ENCODE peak calls at places on chromosomes 4 and X, in seven cellular contexts. T is esophagus squamous epithelium, M is A549, F is Peyer's patch, Q is ovary, K is upper lobe of left lung, Y is tibial nerve. E is an unnamed sample. For H3K9me3, the result is how much of the 10 kb centered on the place peaks cover.

GRCh38 chr4:138003248-138003647 is 238.9 kb downstream of the SLC7A11 start:
- DNase-seq in T (no peak), M (no peak), F (no peak), Q (no peak), K (no peak), Y (no peak), E (no peak)

GRCh38 chrX:79719568-79720231 is 294.9 kb upstream of the TBX22 start:
- DNase-seq in T (no peak), M (no peak), F (no peak), Q (no peak), K (no peak), Y (no peak), E (no peak)

GRCh38 chr4:158051401-158052235 is 121.2 kb downstream of the GASK1B start:
- DNase-seq in T (no peak), M (no peak), F (peak), Q (peak), K (no peak), Y (no peak), E (peak)

GRCh38 chr4:26273308-26273980 is 47.4 kb upstream of the RBPJ start:
- DNase-seq in T (no peak), M (no peak), F (no peak), Q (peak), K (peak), Y (no peak), E (peak)

GRCh38 chr4:153522800-153523089 is 56.6 kb downstream of the TMEM131L start:
- DNase-seq in T (no peak), M (no peak), F (no peak), Q (no peak), K (no peak), Y (no peak), E (no peak)

GRCh38 chr4:42906906-42907774 is 14.6 kb downstream of the GRXCR1 start:
- DNase-seq in T (no peak), M (no peak), F (no peak), Q (no peak), K (no peak), Y (no peak), E (no peak)

GRCh38 chrX:36867143-36867542 is 141.0 kb upstream of the FAM47C start:
- DNase-seq in T (no peak), M (peak), F (no peak), Q (no peak), K (no peak), Y (no peak), E (no peak)

GRCh38 chr4:33297091-33297490 is 2576.9 kb downstream of the PCDH7 start:
- DNase-seq in T (no peak), M (no peak), F (no peak), Q (no peak), K (no peak), Y (no peak), E (no peak)

GRCh38 chrX:69564665-69565064 is 51.2 kb upstream of the EDA start:
- DNase-seq in T (no peak), M (no peak), F (no peak), Q (no peak), K (no peak), Y (no peak), E (no peak)

GRCh38 chr4:91284480-91284879 is 1019.3 kb upstream of the GRID2 start:
- DNase-seq in T (no peak), M (no peak), F (no peak), Q (no peak), K (no peak), Y (no peak), E (no peak)

GRCh38 chr4:176048631-176049030 is 17.0 kb upstream of the WDR17 start:
- DNase-seq in T (no peak), M (no peak), F (no peak), Q (no peak), K (no peak), Y (no peak), E (no peak)

GRCh38 chrX:54479471-54480122 is 16.4 kb downstream of the FGD1 start:
- DNase-seq in T (no peak), M (no peak), F (no peak), Q (no peak), K (no peak), Y (no peak), E (no peak)

GRCh38 chr4:15547392-15547791 is 77.7 kb downstream of the CC2D2A start:
- DNase-seq in T (no peak), M (no peak), F (no peak), Q (no peak), K (no peak), Y (no peak), E (no peak)

GRCh38 chrX:74434336-74434735 is 13.0 kb downstream of the SLC16A2 start:
- DNase-seq in T (no peak), M (no peak), F (no peak), Q (no peak), K (no peak), Y (no peak), E (no peak)

GRCh38 chr4:7686166-7686870 is 251.6 kb upstream of the PSAPL1 start:
- DNase-seq in T (no peak), M (no peak), F (no peak), Q (no peak), K (no peak), Y (no peak), E (no peak)

GRCh38 chr4:182486895-182487294 is 243.7 kb downstream of the TENM3 start:
- DNase-seq in T (no peak), M (no peak), F (no peak), Q (no peak), K (no peak), Y (no peak), E (no peak)

GRCh38 chrX:80266979-80267378 is 153.3 kb upstream of the TENT5D start:
- DNase-seq in T (no peak), M (no peak), F (no peak), Q (no peak), K (no peak), Y (no peak), E (no peak)

GRCh38 chr4:157045507-157046127 is 30.3 kb upstream of the GLRB start:
- DNase-seq in T (no peak), M (peak), F (peak), Q (no peak), K (peak), Y (no peak), E (no peak)

GRCh38 chr4:172953896-172954568 is 214.6 kb upstream of the GALNT7 start:
- DNase-seq in T (no peak), M (no peak), F (no peak), Q (no peak), K (no peak), Y (no peak), E (no peak)

GRCh38 chrX:55486736-55487135 is 2.9 kb downstream of the USP51 start:
- DNase-seq in T (no peak), M (no peak), F (no peak), Q (no peak), K (no peak), Y (no peak), E (no peak)

GRCh38 chr4:9891740-9892139 is 110.3 kb downstream of the DRD5 start:
- DNase-seq in T (no peak), M (no peak), F (no peak), Q (no peak), K (no peak), Y (no peak), E (no peak)

DNA sequence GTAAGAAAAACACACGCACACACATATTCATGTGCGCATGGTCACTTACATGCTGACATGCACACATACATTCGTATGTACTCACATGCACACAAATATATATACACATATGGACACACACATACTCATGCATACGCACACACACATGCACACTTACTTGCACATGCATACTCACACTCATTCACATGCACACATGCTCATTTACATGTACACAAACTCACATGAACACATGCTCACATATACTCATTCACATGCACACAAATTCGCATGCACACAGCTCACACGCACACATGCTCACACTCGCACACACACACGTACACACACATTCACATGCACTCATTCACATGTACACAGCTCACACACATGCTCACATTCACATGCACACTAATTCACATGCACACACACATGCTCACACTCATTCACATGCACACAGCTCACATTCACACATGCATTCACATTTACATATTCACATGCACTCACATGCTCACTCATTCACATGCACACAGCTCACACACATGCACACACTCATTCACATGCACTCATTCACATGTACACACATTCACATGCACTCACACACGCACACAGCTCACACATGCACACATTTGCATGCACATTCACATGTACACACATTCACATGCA is 276.1 kb downstream of the DHRSX start:
- DNase-seq in T (no peak), M (no peak), F (no peak), Q (no peak), K (no peak), Y (no peak), E (no peak)
- H3K9me3 ChIP-seq in T (under half), M (under half), F (under half), Q (under half), K (under half), Y (under half), E (under half)

DNA sequence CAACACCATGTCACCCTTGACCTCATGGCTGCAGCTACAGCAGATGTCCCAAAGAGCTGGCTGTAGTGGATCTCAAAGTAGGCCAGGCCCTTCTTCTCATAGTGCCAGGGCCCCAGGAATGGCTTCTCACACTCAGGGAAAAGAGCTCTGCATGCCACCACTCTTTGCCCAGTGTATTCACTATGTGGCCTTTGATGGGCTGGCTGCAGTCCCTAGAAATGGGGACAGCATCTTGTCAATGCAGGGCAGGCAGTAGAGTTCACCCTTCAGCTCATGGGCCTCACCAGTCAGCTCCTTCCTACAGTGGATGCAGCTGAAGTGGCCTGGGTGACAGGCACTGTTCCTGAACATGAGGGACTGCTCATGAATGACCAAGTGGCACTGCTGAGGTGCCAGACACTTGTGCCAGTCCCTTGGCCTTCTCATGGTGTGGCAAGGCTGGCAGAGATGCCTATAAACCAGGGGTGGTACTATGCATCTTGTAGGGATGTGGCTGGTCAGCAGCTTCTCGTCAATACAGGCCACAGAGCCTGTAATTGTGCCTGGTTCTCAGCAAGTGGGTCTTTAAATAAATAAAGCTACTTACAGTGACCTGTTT is 178.9 kb downstream of the ARAP2 start:
- DNase-seq in T (no peak), M (no peak), F (no peak), Q (no peak), K (no peak), Y (no peak), E (no peak)
- H3K4me3 ChIP-seq in T (no peak), M (no peak), F (no peak), Q (no peak), K (no peak), Y (no peak), E (no peak)

DNA sequence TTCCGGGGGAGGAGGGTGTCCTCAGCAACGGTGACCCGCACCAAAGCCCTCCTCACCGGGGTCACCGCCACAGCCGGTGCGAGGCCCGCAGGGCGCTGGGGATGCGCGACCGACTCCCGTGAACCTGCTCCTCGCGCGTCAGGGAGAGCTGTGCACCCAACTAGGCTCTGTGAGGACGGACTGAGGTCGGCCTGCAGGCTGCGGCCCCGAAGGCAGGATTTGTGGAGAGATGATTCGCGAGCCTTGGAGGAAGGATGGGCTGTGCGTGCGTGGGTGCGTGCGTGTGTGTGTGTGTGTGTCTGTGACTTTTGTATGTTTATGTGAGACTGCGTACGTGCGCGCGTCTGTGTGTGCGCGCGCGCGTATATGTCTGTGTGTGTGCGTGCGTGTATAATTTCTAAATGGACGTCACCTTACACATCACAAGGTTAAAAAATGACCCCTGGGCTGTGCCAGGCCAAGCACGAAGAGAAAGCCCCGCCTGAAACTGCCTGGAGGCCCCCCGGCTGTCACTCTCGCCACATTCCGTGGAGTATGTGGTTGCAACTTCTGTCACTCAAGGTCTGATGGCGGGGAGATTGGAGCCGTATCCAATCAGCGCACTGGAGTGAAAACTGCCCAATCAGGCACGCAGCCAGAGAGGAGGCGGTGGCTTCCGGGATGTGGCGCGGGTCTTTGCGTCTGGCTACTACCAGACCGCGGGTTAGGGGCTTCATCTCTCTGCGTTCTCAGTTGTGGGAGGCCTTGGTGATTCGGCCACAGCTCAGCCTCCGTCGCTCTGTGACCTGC is at the start of gene ZNF141:
- DNase-seq in T (peak), M (peak), F (peak), Q (peak), K (peak), Y (peak), E (peak)
- TF ChIP-seq POLR2A in T (peak), M (peak), F (peak), Q (peak), K (peak), Y (peak), E (peak)

DNA sequence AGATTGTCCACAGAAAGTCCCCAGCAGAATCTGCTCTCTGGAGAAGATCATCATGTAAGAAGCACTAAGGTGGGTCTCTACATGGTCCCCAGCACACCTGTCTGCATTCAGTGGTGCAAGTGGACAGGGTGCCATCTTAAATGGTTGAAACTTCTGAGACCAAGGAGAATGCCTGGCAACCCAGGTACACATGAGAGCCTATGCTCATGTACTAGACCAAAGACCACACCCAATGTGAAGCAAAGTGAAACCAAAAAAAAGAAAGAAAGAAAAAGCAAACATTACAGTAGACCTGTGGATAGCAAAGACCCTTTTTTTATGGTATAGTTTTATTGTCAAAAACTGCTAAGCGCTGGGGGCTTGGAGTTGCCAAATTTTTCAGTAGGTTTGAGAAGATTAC is 15.0 kb downstream of the CD40LG start:
- DNase-seq in T (no peak), M (no peak), F (no peak), Q (no peak), K (no peak), Y (no peak), E (no peak)
- H3K9me3 ChIP-seq in T (under half), M (under half), F (under half), Q (under half), K (under half), Y (under half), E (under half)

DNA sequence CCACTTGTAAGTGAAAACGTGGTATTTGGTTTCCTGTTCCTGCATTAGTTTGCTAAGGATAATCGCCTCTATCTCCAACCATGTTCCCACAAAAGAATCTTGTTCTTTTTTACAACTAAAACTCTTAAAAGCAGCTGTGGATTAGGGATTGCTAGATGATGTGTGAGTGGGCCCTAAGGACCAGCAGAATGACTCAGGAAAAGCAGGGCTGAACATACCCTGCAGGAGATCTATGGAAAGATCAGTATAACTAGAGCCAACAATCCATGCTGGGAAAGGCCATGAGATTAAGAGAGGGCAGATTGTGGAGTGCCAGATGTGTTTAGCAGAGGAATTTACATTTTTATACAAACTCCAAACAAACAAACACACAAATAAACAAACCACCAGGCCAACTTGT is 128.4 kb upstream of the TMEM164 start:
- DNase-seq in T (no peak), M (no peak), F (no peak), Q (no peak), K (no peak), Y (no peak), E (no peak)
- H3K4me3 ChIP-seq in T (no peak), M (no peak), F (no peak), Q (no peak), K (no peak), Y (no peak), E (no peak)

DNA sequence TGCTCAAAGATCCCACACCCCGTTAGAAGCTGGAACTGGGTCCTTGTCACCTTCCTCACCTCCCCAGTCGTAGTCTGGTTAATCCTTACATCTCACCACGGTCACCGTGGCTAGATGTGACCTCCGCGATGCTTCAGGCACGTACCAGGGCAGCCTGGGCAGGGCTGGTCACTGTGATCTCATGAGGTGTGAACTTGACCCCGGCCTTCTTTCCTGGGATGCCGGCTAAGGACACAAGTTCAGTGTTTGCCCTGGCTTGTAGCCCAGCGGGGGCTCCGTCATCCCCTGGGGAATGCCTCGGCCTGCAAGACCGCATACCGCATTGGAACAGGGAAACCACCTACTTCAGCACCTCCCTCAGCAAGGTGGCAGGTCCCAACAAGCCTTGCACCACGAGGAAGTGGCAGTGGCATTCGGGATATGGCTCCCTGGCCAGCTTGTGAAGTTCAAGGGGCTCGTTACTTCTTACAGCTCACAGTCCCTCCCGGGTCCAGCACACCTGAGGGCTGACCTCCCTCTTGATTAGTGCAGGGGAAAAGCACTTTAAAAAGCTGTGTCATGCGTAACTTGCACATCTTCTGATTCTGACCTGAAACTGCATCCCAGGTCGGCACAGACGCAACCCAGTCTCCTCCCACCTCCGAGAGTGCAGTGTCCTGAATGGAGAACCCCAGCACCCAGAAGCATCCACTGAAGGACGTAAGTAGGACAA is 25.9 kb downstream of the NOP14 start:
- DNase-seq in T (no peak), M (no peak), F (peak), Q (peak), K (peak), Y (no peak), E (peak)
- TF ChIP-seq POLR2A in T (no peak), M (no peak), F (no peak), Q (no peak), K (no peak), Y (no peak), E (no peak)

GRCh38 chr4:106395582-106395981 is 27.0 kb upstream of the GIMD1 start:
- DNase-seq in T (no peak), M (no peak), F (no peak), Q (no peak), K (no peak), Y (no peak), E (no peak)
- H3K9me3 ChIP-seq in T (under half), M (under half), F (under half), Q (under half), K (under half), Y (under half), E (under half)

DNA sequence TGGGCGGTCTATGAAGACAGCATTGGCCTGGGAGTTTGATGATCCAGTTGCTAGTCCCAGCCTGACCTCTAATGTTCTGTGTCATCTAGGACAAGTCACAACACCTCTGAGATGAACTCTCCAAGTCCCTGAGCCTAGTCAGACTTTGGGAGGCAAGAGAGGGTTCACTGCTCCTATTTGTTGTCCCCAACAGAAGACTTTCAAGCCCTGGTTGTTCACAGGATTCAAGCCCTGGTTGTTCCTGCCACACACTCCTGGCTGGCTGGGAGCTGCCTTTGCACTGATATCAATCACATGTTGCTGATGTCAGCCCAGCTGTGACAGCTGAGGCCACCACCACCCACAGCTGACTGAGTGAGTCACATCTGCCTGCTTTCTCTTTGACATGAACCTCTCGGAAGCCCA is 253.2 kb upstream of the RASGEF1B start:
- DNase-seq in T (no peak), M (no peak), F (peak), Q (no peak), K (peak), Y (no peak), E (no peak)
- H3K4me3 ChIP-seq in T (no peak), M (no peak), F (no peak), Q (no peak), K (no peak), Y (no peak), E (no peak)

E was measured in uterus.